ENCODE peak calls at places on chromosomes 12 and 14, in nine cellular contexts. One of them, this sample, is unnamed.

GRCh38 chr12:31861360-31861759 is 97.9 kb upstream of the RESF1 start:
- DNase-seq in heart left ventricle: no peak
- DNase-seq in ovary: no peak
- DNase-seq in aorta: no peak
- DNase-seq in K562: no peak
- DNase-seq in fibroblast of lung: no peak
- DNase-seq in HAP-1: no peak
- DNase-seq in colonic mucosa: no peak
- DNase-seq in GM06990: no peak
- DNase-seq in this sample: no peak

GRCh38 chr12:93614917-93615596 is 42.6 kb downstream of the SOCS2 start:
- DNase-seq in HAP-1: no peak
- DNase-seq in colonic mucosa: no peak
- DNase-seq in ovary: no peak
- DNase-seq in fibroblast of lung: peak
- DNase-seq in heart left ventricle: no peak
- DNase-seq in aorta: no peak
- DNase-seq in GM06990: no peak
- DNase-seq in K562: no peak
- DNase-seq in this sample: no peak

GRCh38 chr12:120725151-120725658 is 421 bp upstream of the ACADS start:
- DNase-seq in fibroblast of lung: no peak
- DNase-seq in HAP-1: no peak
- DNase-seq in aorta: peak
- DNase-seq in colonic mucosa: no peak
- DNase-seq in heart left ventricle: no peak
- DNase-seq in GM06990: no peak
- DNase-seq in ovary: no peak
- DNase-seq in K562: no peak
- DNase-seq in this sample: no peak

GRCh38 chr14:37587881-37588666 is 7.0 kb downstream of the FOXA1 start:
- DNase-seq in GM06990: no peak
- DNase-seq in K562: no peak
- DNase-seq in colonic mucosa: no peak
- DNase-seq in fibroblast of lung: no peak
- DNase-seq in ovary: no peak
- DNase-seq in HAP-1: peak
- DNase-seq in aorta: peak
- DNase-seq in heart left ventricle: no peak
- DNase-seq in this sample: no peak

GRCh38 chr14:63182967-63183366 is 21.3 kb upstream of the RHOJ start:
- DNase-seq in ovary: no peak
- DNase-seq in aorta: no peak
- DNase-seq in fibroblast of lung: no peak
- DNase-seq in colonic mucosa: no peak
- DNase-seq in K562: no peak
- DNase-seq in GM06990: no peak
- DNase-seq in heart left ventricle: no peak
- DNase-seq in HAP-1: no peak
- DNase-seq in this sample: no peak

GRCh38 chr14:93318927-93319326 is 13.9 kb downstream of the BTBD7 start:
- DNase-seq in K562: no peak
- DNase-seq in HAP-1: no peak
- DNase-seq in colonic mucosa: no peak
- DNase-seq in heart left ventricle: no peak
- DNase-seq in fibroblast of lung: peak
- DNase-seq in ovary: no peak
- DNase-seq in GM06990: no peak
- DNase-seq in aorta: no peak
- DNase-seq in this sample: no peak

GRCh38 chr12:113439606-113440030 is 17.4 kb downstream of the SDSL start:
- DNase-seq in heart left ventricle: no peak
- DNase-seq in fibroblast of lung: peak
- DNase-seq in K562: peak
- DNase-seq in HAP-1: peak
- DNase-seq in colonic mucosa: no peak
- DNase-seq in GM06990: no peak
- DNase-seq in aorta: no peak
- DNase-seq in ovary: peak
- DNase-seq in this sample: no peak

GRCh38 chr12:111453071-111453989 is 47.6 kb downstream of the SH2B3 start:
- DNase-seq in ovary: no peak
- DNase-seq in colonic mucosa: peak
- DNase-seq in HAP-1: no peak
- DNase-seq in K562: no peak
- DNase-seq in heart left ventricle: no peak
- DNase-seq in aorta: no peak
- DNase-seq in GM06990: no peak
- DNase-seq in fibroblast of lung: no peak
- DNase-seq in this sample: no peak

GRCh38 chr12:49253033-49253623 is 11.8 kb upstream of the TUBA1C start:
- DNase-seq in colonic mucosa: no peak
- DNase-seq in GM06990: no peak
- DNase-seq in ovary: no peak
- DNase-seq in K562: no peak
- DNase-seq in HAP-1: no peak
- DNase-seq in aorta: no peak
- DNase-seq in fibroblast of lung: peak
- DNase-seq in heart left ventricle: no peak
- DNase-seq in this sample: no peak

GRCh38 chr14:66045572-66046021 is 440.6 kb upstream of the CCDC196 start:
- DNase-seq in aorta: no peak
- DNase-seq in colonic mucosa: no peak
- DNase-seq in ovary: no peak
- DNase-seq in GM06990: no peak
- DNase-seq in K562: no peak
- DNase-seq in heart left ventricle: peak
- DNase-seq in fibroblast of lung: peak
- DNase-seq in HAP-1: no peak
- DNase-seq in this sample: no peak

GRCh38 chr14:72742682-72743195 is 151.2 kb downstream of the DPF3 start:
- DNase-seq in aorta: no peak
- DNase-seq in HAP-1: no peak
- DNase-seq in K562: no peak
- DNase-seq in ovary: no peak
- DNase-seq in colonic mucosa: peak
- DNase-seq in heart left ventricle: no peak
- DNase-seq in fibroblast of lung: no peak
- DNase-seq in GM06990: no peak
- DNase-seq in this sample: no peak

GRCh38 chr12:124338448-124338847 is 43.6 kb downstream of the RFLNA start:
- DNase-seq in HAP-1: no peak
- DNase-seq in K562: no peak
- DNase-seq in fibroblast of lung: no peak
- DNase-seq in GM06990: no peak
- DNase-seq in aorta: no peak
- DNase-seq in ovary: no peak
- DNase-seq in colonic mucosa: no peak
- DNase-seq in heart left ventricle: no peak
- DNase-seq in this sample: no peak

GRCh38 chr12:8681129-8681902 is 16.5 kb upstream of the RIMKLB start:
- DNase-seq in colonic mucosa: no peak
- DNase-seq in aorta: no peak
- DNase-seq in GM06990: no peak
- DNase-seq in HAP-1: no peak
- DNase-seq in heart left ventricle: peak
- DNase-seq in ovary: no peak
- DNase-seq in K562: no peak
- DNase-seq in fibroblast of lung: peak
- DNase-seq in this sample: peak

GRCh38 chr14:76759589-76759988 is 1.7 kb upstream of the VASH1 start:
- DNase-seq in fibroblast of lung: no peak
- DNase-seq in K562: no peak
- DNase-seq in aorta: no peak
- DNase-seq in GM06990: no peak
- DNase-seq in heart left ventricle: no peak
- DNase-seq in ovary: no peak
- DNase-seq in colonic mucosa: no peak
- DNase-seq in HAP-1: no peak
- DNase-seq in this sample: no peak

GRCh38 chr12:89082354-89082753 is 269.9 kb downstream of the DUSP6 start:
- DNase-seq in colonic mucosa: no peak
- DNase-seq in ovary: no peak
- DNase-seq in K562: no peak
- DNase-seq in fibroblast of lung: peak
- DNase-seq in aorta: no peak
- DNase-seq in GM06990: no peak
- DNase-seq in heart left ventricle: no peak
- DNase-seq in HAP-1: no peak
- DNase-seq in this sample: no peak

GRCh38 chr12:9951026-9951652 is 19.0 kb upstream of the CLEC2A start:
- DNase-seq in GM06990: no peak
- DNase-seq in heart left ventricle: no peak
- DNase-seq in fibroblast of lung: no peak
- DNase-seq in HAP-1: no peak
- DNase-seq in ovary: no peak
- DNase-seq in K562: no peak
- DNase-seq in colonic mucosa: no peak
- DNase-seq in aorta: no peak
- DNase-seq in this sample: no peak

DNA sequence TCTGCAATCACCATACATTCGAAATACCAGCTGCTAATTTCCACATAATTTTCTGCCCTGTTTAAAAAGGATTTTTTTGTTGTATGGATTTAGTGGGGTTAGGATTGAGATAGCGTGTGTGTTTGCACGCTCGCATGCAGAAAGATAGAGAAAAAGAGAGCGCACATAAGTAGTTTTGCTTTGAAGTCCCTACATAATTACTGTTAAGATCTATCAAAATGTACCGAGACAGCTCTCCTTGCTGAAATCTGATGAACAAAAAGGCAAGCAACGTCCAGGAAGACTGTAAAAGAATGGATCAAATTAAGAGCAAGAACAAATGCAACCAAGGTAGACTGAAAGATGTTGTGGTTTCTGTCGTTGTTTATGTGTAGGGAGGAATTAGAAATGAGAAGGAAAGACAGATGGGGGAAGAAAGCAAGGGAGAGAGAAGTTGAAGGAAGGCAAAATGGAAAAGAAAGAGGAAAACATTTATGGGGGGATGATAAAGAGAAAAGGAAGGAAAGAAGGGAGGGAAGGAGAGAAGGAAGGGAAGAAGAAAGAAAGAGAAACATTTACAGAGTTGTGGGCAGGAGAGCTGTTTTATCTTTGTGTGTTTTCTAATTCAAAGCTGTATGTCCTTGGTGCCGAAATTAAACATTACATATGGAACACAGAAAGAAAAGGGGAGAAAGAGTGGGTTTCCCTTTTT is 522.3 kb downstream of the MED13L start:
- DNase-seq in ovary: no peak
- DNase-seq in colonic mucosa: no peak
- DNase-seq in aorta: no peak
- DNase-seq in heart left ventricle: no peak
- DNase-seq in fibroblast of lung: no peak
- DNase-seq in K562: no peak
- DNase-seq in HAP-1: no peak
- DNase-seq in GM06990: no peak
- DNase-seq in this sample: no peak
- H3K4me3 ChIP-seq in ovary: no peak
- H3K4me3 ChIP-seq in colonic mucosa: no peak
- H3K4me3 ChIP-seq in aorta: no peak
- H3K4me3 ChIP-seq in heart left ventricle: no peak
- H3K4me3 ChIP-seq in fibroblast of lung: peak
- H3K4me3 ChIP-seq in K562: no peak
- H3K4me3 ChIP-seq in HAP-1: no peak
- H3K4me3 ChIP-seq in GM06990: no peak
- H3K4me3 ChIP-seq in this sample: no peak

GRCh38 chr12:103799504-103800251 is 41.4 kb downstream of the NT5DC3 start:
- DNase-seq in HAP-1: no peak
- DNase-seq in colonic mucosa: peak
- DNase-seq in GM06990: no peak
- DNase-seq in heart left ventricle: no peak
- DNase-seq in K562: no peak
- DNase-seq in fibroblast of lung: peak
- DNase-seq in aorta: no peak
- DNase-seq in ovary: no peak
- DNase-seq in this sample: peak
- H3K4me3 ChIP-seq in HAP-1: no peak
- H3K4me3 ChIP-seq in colonic mucosa: no peak
- H3K4me3 ChIP-seq in GM06990: no peak
- H3K4me3 ChIP-seq in heart left ventricle: no peak
- H3K4me3 ChIP-seq in K562: no peak
- H3K4me3 ChIP-seq in fibroblast of lung: no peak
- H3K4me3 ChIP-seq in aorta: no peak
- H3K4me3 ChIP-seq in ovary: no peak
- H3K4me3 ChIP-seq in this sample: peak

DNA sequence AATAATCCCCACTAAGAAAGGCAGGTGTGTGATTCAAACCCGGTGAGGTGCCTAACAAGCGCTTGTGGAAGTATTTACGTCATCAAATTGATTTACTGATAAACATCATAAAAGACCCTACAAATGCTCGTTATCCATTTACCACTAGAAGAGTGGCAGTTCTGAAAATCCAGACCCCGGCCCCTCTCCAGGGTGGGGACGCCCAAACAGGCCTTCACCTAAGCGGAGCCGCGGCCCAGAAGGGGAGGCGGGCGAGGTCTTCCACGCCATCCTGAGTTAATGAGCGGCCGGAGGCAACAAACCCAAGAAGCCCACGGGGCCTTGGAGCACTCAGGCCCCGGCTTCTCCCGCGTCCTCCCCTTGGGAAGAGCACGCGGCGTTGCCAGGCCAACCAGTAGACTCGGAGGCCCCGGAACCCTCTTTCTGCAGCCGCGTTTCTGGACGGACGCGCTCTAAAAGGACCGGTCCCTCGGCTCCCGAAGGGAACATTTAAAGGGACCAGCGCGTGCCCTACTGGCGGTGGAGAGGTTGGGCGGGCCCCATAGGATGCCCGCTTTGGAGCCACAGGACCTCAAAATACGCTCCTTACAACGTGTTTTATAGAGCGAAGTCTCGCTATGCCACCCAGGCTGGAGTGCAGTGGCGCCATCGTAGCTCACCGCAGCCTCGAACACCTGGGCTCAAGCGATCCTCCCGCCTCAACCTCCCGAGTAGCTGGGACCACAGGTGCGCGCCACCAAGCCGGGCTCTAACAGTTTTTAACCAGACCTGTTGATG is 3.5 kb downstream of the PTPN21 start:
- DNase-seq in GM06990: peak
- DNase-seq in ovary: peak
- DNase-seq in K562: peak
- DNase-seq in aorta: peak
- DNase-seq in colonic mucosa: peak
- DNase-seq in HAP-1: no peak
- DNase-seq in fibroblast of lung: peak
- DNase-seq in heart left ventricle: peak
- DNase-seq in this sample: no peak
- H3K4me3 ChIP-seq in GM06990: no peak
- H3K4me3 ChIP-seq in ovary: peak
- H3K4me3 ChIP-seq in K562: peak
- H3K4me3 ChIP-seq in aorta: peak
- H3K4me3 ChIP-seq in colonic mucosa: peak
- H3K4me3 ChIP-seq in HAP-1: no peak
- H3K4me3 ChIP-seq in fibroblast of lung: peak
- H3K4me3 ChIP-seq in heart left ventricle: peak
- H3K4me3 ChIP-seq in this sample: peak

GRCh38 chr12:1540690-1541089 is 53.7 kb downstream of the FBXL14 start:
- DNase-seq in GM06990: no peak
- DNase-seq in aorta: no peak
- DNase-seq in fibroblast of lung: peak
- DNase-seq in colonic mucosa: no peak
- DNase-seq in K562: no peak
- DNase-seq in ovary: no peak
- DNase-seq in HAP-1: no peak
- DNase-seq in heart left ventricle: no peak
- DNase-seq in this sample: peak
- H3K4me3 ChIP-seq in GM06990: no peak
- H3K4me3 ChIP-seq in aorta: no peak
- H3K4me3 ChIP-seq in fibroblast of lung: no peak
- H3K4me3 ChIP-seq in colonic mucosa: no peak
- H3K4me3 ChIP-seq in K562: no peak
- H3K4me3 ChIP-seq in ovary: no peak
- H3K4me3 ChIP-seq in HAP-1: no peak
- H3K4me3 ChIP-seq in heart left ventricle: no peak
- H3K4me3 ChIP-seq in this sample: peak

This sample was measured in keratinocyte.